ENCODE peak calls at places on chromosome 3, in six cellular contexts. Y, R, V, B, P and N are unnamed samples. For H3K27me3, the result is how much of the 10 kb centered on the place peaks cover.

GRCh38 chr3:38311474-38311873 is 29.4 kb downstream of the SLC22A14 start:
- DNase-seq in P (no peak), V (no peak), Y (no peak), B (no peak), R (no peak), N (no peak)

GRCh38 chr3:110905096-110905495 is 166.5 kb upstream of the NECTIN3 start:
- DNase-seq in V (no peak), Y (no peak), R (no peak), P (no peak), B (no peak), N (no peak)

GRCh38 chr3:117820900-117821299 is 1111.3 kb downstream of the TUSC7 start:
- DNase-seq in V (no peak), R (peak), P (peak), Y (no peak), B (no peak), N (peak)

GRCh38 chr3:73192036-73192738 is 130.7 kb downstream of the EBLN2 start:
- DNase-seq in B (no peak), V (no peak), R (no peak), Y (no peak), P (no peak), N (no peak)

GRCh38 chr3:171791695-171792082 is 18.6 kb downstream of the PLD1 start:
- DNase-seq in Y (no peak), R (peak), B (no peak), V (no peak), P (peak), N (peak)

GRCh38 chr3:186239321-186239720 is 122.7 kb downstream of the DGKG start:
- DNase-seq in P (no peak), B (no peak), R (peak), Y (no peak), V (no peak), N (peak)

GRCh38 chr3:111080357-111080937 is 8.8 kb downstream of the NECTIN3 start:
- DNase-seq in P (peak), V (no peak), Y (no peak), R (peak), B (no peak), N (peak)

GRCh38 chr3:100269410-100270217 is 8.8 kb downstream of the TBC1D23 start:
- DNase-seq in R (peak), P (peak), B (no peak), V (no peak), Y (no peak), N (peak)

GRCh38 chr3:17742837-17743659 is 617 bp upstream of the TBC1D5 start:
- DNase-seq in R (no peak), Y (no peak), V (no peak), B (no peak), P (no peak), N (no peak)

GRCh38 chr3:122994954-122995353 is 32.6 kb downstream of the SEMA5B start:
- DNase-seq in B (no peak), Y (no peak), P (no peak), R (no peak), V (no peak), N (no peak)
- H3K27me3 ChIP-seq in B (under half), Y (under half), P (under half), R (under half), V (under half), N (half or more)

DNA sequence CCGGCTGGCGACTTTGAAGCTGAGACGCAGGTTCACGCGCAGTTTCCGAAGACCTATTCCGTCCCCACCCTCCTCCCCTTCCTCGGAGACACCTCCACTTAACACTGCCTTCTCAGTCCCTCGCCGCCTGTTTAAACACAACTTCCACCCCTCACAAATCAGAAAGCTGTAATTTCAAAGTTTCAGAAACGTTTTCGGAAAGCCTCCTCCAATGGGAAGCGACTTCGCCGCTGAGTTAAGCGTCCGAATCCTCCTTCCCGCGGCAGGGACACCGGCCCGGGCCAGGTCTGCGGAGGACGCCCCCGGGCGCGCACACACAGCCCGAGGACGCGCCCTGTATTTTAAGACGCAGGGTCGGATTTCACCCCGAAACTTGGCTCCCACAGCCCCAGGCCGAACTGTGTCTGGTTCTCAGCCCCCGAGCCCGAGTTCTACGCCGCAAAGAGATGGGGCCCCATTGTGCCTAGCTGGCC is 554 bp upstream of the LRRN1 start:
- DNase-seq in Y (peak), R (peak), V (no peak), B (peak), P (no peak), N (peak)
- H3K27me3 ChIP-seq in Y (under half), R (under half), V (under half), B (under half), P (half or more), N (under half)

GRCh38 chr3:123374016-123374415 is 74.9 kb downstream of the ADCY5 start:
- DNase-seq in R (no peak), P (no peak), Y (no peak), B (no peak), V (no peak), N (no peak)

GRCh38 chr3:123373535-123373987 is 75.3 kb downstream of the ADCY5 start:
- DNase-seq in Y (no peak), P (no peak), B (no peak), V (no peak), R (no peak), N (no peak)

GRCh38 chr3:123371859-123372767 is 76.8 kb downstream of the ADCY5 start:
- DNase-seq in B (no peak), Y (no peak), R (no peak), V (no peak), P (no peak), N (no peak)

GRCh38 chr3:123371426-123371825 is 77.5 kb downstream of the ADCY5 start:
- DNase-seq in B (no peak), V (no peak), R (no peak), P (no peak), Y (no peak), N (no peak)

DNA sequence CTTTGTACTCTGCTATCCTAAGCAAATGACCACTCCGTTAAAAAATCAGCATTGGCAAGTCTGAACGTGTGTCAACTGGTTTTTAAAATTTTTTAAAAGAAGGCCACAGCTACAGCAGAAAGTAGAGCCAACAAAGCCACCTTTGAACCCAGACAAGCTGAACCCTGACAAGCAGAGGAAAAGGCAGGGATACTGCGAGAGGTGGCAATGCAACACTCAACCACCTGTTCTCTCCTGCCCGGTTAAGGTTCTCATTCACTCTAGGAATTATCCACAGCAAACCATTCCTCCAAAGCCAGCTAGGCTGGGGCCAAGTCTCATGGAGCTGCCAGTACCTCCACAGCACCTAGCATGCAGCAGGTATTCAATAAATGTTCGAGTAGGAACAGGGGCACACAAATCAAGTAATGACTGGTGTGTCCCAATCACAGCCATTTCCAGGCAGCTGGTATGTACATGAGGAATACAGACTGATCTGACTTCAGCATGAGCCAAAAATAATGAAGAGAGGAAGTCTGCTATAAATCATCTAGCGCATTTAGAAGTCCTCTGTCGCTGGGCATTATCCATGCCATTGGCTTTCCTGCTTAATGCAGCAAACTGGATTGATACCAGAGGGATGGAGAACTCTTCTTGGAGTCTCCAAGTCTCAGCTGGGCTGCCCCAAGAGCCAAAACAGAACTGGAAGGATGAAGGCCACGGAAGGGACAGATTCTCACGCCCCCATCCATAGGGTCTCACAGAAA is 75.9 kb downstream of the ADCY5 start:
- DNase-seq in B (no peak), R (no peak), Y (no peak), P (no peak), V (no peak), N (no peak)
- H3K27me3 ChIP-seq in B (under half), R (under half), Y (under half), P (under half), V (under half), N (under half)

DNA sequence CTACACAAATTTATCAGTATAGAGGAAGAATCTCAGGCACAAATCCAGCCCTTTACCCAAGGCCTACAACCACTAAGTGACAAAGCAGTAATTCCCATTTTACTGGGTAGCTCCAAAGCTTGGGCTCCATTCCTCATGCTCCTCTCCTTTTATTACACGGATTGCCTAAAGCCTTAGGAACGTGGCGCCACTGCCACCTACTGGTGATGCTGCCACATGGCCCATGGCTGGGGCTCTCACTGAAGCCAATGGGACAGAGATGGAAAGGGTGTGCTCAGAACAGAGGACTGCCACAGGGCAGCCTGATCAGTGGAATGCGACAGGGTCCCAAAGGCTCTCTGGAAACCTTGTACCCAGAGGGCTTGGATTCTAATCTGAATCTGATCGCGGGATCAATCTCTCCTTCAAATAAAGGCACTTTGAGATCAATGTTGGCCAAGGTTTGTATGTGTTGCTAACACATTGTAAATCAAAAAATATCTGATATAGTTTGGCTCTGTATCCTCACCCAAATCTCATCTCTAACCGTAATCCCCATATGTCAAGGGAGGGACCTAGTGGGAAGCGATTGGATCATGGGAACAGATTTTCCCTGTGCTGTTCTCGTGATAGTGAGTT is 33.5 kb upstream of the LYZL4 start:
- DNase-seq in V (peak), P (peak), B (peak), Y (peak), R (peak), N (peak)
- H3K27me3 ChIP-seq in V (under half), P (under half), B (under half), Y (under half), R (under half), N (under half)

GRCh38 chr3:169145551-169145950 is 518.0 kb downstream of the MECOM start:
- DNase-seq in R (no peak), Y (no peak), B (no peak), V (no peak), P (no peak), N (peak)
- H3K27me3 ChIP-seq in R (under half), Y (under half), B (under half), V (under half), P (under half), N (under half)

DNA sequence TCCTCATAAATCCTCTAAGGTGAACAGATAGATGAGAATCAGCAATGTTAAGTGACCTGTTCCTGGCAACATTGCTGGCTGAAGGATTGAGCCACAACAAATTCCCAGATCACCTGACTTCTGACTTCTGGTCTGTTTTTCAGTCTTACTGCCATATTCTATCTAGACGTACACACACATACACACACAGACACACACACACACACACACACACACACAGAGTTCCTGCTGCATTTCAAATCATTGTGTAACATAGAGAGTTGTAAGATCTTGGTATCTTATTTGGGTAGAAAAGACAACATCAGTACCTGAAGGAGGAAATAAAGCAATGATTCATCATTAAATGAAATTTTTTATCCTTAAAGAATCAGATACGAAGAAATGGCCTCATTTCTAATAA is 342.6 kb downstream of the MFSD1 start:
- DNase-seq in Y (no peak), R (no peak), V (no peak), P (no peak), B (no peak), N (no peak)
- H3K27me3 ChIP-seq in Y (under half), R (under half), V (under half), P (under half), B (under half), N (under half)

DNA sequence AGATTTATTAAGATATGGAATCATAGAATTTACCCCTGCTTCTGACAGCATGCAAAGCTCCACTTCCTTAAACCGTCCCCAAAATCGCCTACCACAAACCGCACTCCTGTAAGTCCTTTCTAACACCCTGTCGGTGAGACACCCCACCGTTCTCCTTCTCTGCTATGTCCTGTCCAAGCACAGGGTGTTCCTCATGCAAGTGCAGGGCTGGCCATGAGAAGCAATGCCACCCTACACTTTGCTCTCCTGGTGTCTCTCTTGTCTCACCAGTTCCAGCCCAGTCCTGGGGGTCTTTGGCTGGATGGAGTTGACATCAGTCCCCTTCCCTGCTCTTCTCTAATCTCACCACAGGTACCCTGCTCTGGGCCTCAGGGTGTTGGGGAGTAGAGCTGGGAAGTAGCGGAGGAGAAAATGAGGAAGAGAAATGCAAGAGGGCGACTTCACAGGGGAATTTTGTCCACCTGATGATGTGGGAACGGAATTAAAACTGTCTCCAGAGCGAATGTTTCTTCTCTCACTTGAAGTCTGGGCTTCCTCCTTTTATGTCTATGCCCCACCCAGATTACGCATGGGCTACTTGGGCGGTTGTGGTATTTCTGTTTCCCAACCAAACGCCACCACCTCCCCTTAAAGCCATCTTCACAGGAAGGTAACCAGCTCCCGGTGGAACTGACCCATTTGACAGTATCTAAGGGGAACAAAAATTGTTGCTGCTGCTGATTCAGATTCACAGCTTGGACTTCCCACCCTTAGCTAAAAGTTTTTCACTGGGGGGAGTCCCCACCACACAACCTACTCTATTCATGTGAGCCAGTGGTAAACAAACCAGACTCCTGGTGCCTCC is 49.9 kb downstream of the CASR start:
- DNase-seq in P (no peak), V (no peak), Y (no peak), B (no peak), R (no peak), N (no peak)
- H3K27me3 ChIP-seq in P (under half), V (under half), Y (under half), B (under half), R (under half), N (under half)

DNA sequence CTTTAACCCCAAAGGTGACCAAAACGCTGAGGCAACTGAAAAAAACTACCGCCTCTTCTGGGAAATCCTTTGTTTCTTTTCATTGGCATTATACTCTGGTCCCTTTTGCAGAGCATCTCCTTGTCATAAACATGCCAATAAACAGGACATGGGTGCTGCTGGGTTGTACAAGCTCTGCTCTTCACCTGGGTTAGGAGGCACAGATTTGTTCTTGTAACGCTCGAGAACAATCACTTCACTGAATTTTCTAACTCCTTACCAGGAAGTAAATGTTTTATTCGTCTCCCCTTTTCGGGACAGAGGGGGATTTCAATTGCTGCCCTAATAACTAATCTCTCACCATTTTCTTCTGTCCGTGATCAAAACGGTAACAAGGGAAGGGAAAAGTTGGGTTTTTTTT is 1.3 kb downstream of the PLCH1 start:
- DNase-seq in P (no peak), R (no peak), B (no peak), V (no peak), Y (no peak), N (peak)
- H3K27me3 ChIP-seq in P (under half), R (under half), B (under half), V (under half), Y (under half), N (under half)

GRCh38 chr3:14601692-14602005 is 49.9 kb upstream of the CCDC174 start:
- DNase-seq in Y (no peak), R (no peak), B (no peak), V (no peak), P (no peak), N (no peak)
- H3K27me3 ChIP-seq in Y (under half), R (under half), B (under half), V (under half), P (under half), N (under half)

DNA sequence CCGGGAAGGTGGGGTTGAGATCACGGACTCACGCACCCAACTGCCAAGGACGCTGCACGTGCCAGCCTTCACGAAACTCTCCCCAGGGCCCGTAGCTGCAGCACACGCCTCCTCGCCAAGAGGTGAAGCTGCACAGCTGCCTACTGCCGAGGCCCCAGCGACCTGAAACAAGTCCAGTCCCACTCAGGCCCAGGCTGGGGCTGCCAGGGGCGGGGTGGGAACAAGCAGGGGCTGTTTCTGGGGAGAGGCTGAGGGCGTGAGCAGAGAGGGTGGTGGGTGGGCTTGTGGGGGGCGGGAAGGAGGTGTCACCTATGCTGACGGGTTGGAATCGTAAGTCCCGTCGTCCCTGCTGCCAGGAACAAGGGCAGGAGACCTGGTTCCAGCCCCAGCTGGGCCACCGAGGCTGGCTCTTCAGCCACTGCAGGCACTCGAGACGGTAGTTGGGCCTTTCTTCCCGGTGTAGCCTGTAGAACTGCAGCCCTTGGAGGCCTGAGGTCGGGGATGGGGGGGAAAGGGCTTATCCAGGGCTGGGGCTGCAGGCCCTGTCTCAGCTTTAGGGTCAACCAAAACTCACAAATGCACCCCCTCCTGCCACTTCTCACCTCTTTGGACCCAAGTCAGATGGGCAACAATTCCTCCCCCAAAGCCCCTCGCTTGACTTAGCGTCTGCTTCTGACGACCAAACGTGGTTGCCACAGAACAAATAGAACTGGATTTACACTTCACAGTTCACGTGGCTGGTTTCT is 44.4 kb downstream of the MUC20 start:
- DNase-seq in V (no peak), R (no peak), Y (no peak), P (no peak), B (no peak), N (no peak)
- H3K27me3 ChIP-seq in V (under half), R (under half), Y (under half), P (under half), B (under half), N (under half)